ENCODE peak calls at places on chromosomes 3 and 15, in nine cellular contexts. H is CD8-positive, alpha-beta T cell; C is psoas muscle; O is tibial nerve; P is PC-9; G is IMR-90; U is GM23248; Y is thyroid gland; K is kidney. E is an unnamed sample. For H3K4me1, the result is how much of the 10 kb centered on the place peaks cover.

GRCh38 chr3:106945435-106945834 is 431.8 kb upstream of the CCDC54 start:
- DNase-seq in U (peak), O (no peak), C (no peak), P (no peak), H (no peak), Y (no peak), K (no peak), G (peak), E (no peak)

GRCh38 chr3:120673116-120673515 is 8.9 kb downstream of the HGD start:
- DNase-seq in O (no peak), G (no peak), C (no peak), P (no peak), H (no peak), Y (no peak), U (no peak), K (no peak), E (no peak)

GRCh38 chr15:61146643-61147230 is 82.4 kb downstream of the RORA start:
- DNase-seq in U (no peak), P (no peak), Y (no peak), G (no peak), C (no peak), O (no peak), H (no peak), K (no peak), E (no peak)

GRCh38 chr3:138833908-138834358 is 795 bp downstream of the PIK3CB start:
- DNase-seq in H (peak), C (peak), Y (no peak), U (peak), G (peak), K (no peak), O (peak), P (peak), E (no peak)

GRCh38 chr15:51096976-51097375 is 2.3 kb upstream of the TNFAIP8L3 start:
- DNase-seq in U (no peak), C (no peak), G (no peak), P (no peak), H (no peak), K (no peak), Y (no peak), O (no peak), E (no peak)

GRCh38 chr15:89370120-89371077 is 35.8 kb upstream of the POLG start:
- DNase-seq in O (no peak), U (no peak), Y (no peak), K (no peak), G (no peak), C (no peak), P (peak), H (no peak), E (no peak)

GRCh38 chr15:49927462-49927861 is 191.6 kb downstream of the ATP8B4 start:
- DNase-seq in P (no peak), G (peak), K (no peak), U (peak), C (no peak), O (no peak), Y (no peak), H (no peak), E (no peak)

GRCh38 chr3:134918448-134918847 is 123.4 kb downstream of the EPHB1 start:
- DNase-seq in H (no peak), Y (no peak), C (no peak), K (no peak), U (no peak), G (no peak), P (no peak), O (no peak), E (no peak)

GRCh38 chr15:26624128-26624527 is 148.7 kb downstream of the GABRB3 start:
- DNase-seq in C (no peak), U (no peak), Y (no peak), K (no peak), G (no peak), H (no peak), P (no peak), O (no peak), E (no peak)

GRCh38 chr3:13308406-13308805 is 111.7 kb downstream of the NUP210 start:
- DNase-seq in U (peak), Y (peak), H (peak), P (peak), K (peak), G (peak), C (no peak), O (no peak), E (no peak)

GRCh38 chr15:42141246-42141645 is 15.2 kb downstream of the PLA2G4F start:
- DNase-seq in P (no peak), Y (no peak), O (no peak), H (no peak), K (no peak), C (no peak), G (no peak), U (no peak), E (peak)

GRCh38 chr3:95615592-95616310 is 1198.6 kb upstream of the EPHA6 start:
- DNase-seq in H (no peak), O (no peak), C (no peak), G (no peak), Y (no peak), K (no peak), U (no peak), P (no peak), E (no peak)

GRCh38 chr15:24856397-24857093 is 98.2 kb upstream of the SNRPN start:
- DNase-seq in Y (no peak), G (peak), P (no peak), U (no peak), C (no peak), O (no peak), K (no peak), H (no peak), E (no peak)

GRCh38 chr3:41200669-41201021 is 1.3 kb downstream of the CTNNB1 start:
- DNase-seq in G (peak), C (no peak), Y (peak), U (peak), K (no peak), P (no peak), O (peak), H (peak), E (no peak)

GRCh38 chr15:94460624-94461023 is 229.3 kb downstream of the MCTP2 start:
- DNase-seq in P (no peak), G (no peak), Y (no peak), U (no peak), O (no peak), H (no peak), K (no peak), C (no peak), E (no peak)

GRCh38 chr3:71069797-71070196 is 513.7 kb downstream of the FOXP1 start:
- DNase-seq in P (no peak), K (no peak), O (peak), Y (peak), C (peak), H (peak), G (no peak), U (peak), E (peak)

GRCh38 chr3:119700269-119700919 is 2.4 kb upstream of the CFAP91 start:
- DNase-seq in G (peak), C (no peak), U (peak), O (no peak), Y (no peak), P (peak), H (no peak), K (no peak), E (no peak)

GRCh38 chr3:173096994-173097785 is 43.8 kb downstream of the SPATA16 start:
- DNase-seq in Y (no peak), G (peak), H (no peak), U (peak), P (no peak), K (no peak), C (no peak), O (no peak), E (no peak)

GRCh38 chr3:9732753-9733115 is 1.2 kb downstream of the BRPF1 start:
- DNase-seq in K (no peak), H (no peak), C (no peak), Y (peak), O (no peak), P (no peak), U (peak), G (peak), E (no peak)

GRCh38 chr3:15844889-15845288 is 47.1 kb upstream of the ANKRD28 start:
- DNase-seq in G (no peak), Y (no peak), O (no peak), H (no peak), U (no peak), P (no peak), C (no peak), K (no peak), E (no peak)

GRCh38 chr15:39918688-39919385 is 1.2 kb downstream of the GPR176 start:
- DNase-seq in H (no peak), G (peak), K (no peak), P (peak), C (no peak), O (no peak), U (peak), Y (no peak), E (no peak)

GRCh38 chr15:83155937-83156336 is 48.5 kb downstream of the TM6SF1 start:
- DNase-seq in U (no peak), Y (no peak), O (no peak), G (no peak), H (no peak), P (no peak), C (no peak), K (no peak), E (no peak)

GRCh38 chr3:15345051-15345607 is 12.7 kb upstream of the SH3BP5 start:
- DNase-seq in H (no peak), Y (peak), P (no peak), C (no peak), K (no peak), O (no peak), G (no peak), U (no peak), E (no peak)

GRCh38 chr3:36381311-36381956 is 1.1 kb downstream of the STAC start:
- DNase-seq in P (no peak), O (no peak), C (no peak), G (no peak), K (no peak), Y (no peak), U (peak), H (no peak), E (no peak)

GRCh38 chr3:103085465-103085864 is 650.6 kb downstream of the ZPLD1 start:
- DNase-seq in U (no peak), H (no peak), P (no peak), O (no peak), K (no peak), Y (no peak), G (no peak), C (no peak), E (no peak)

GRCh38 chr3:8970971-8971589 is 7.8 kb upstream of the RAD18 start:
- DNase-seq in Y (peak), P (peak), U (peak), H (peak), C (no peak), K (no peak), O (peak), G (peak), E (no peak)

GRCh38 chr3:184323696-184324095 is 9.3 kb downstream of the EIF4G1 start:
- DNase-seq in H (no peak), G (no peak), U (no peak), K (peak), P (no peak), O (no peak), C (peak), Y (no peak), E (no peak)

GRCh38 chr3:109696932-109697331 is 359.6 kb upstream of the DPPA4 start:
- DNase-seq in Y (no peak), C (no peak), K (no peak), H (no peak), P (no peak), U (no peak), O (no peak), G (no peak), E (no peak)

GRCh38 chr15:47184003-47184404 is 533.3 kb upstream of the SEMA6D start:
- DNase-seq in K (peak), H (no peak), C (peak), O (no peak), U (peak), G (no peak), Y (peak), P (no peak), E (no peak)

GRCh38 chr15:62138124-62138523 is 27.0 kb downstream of the C2CD4B start:
- DNase-seq in P (no peak), O (no peak), Y (no peak), G (peak), H (no peak), K (no peak), U (peak), C (no peak), E (no peak)

GRCh38 chr3:42063886-42064285 is 27.3 kb upstream of the TRAK1 start:
- DNase-seq in G (peak), C (no peak), U (peak), P (no peak), K (no peak), O (no peak), H (no peak), Y (no peak), E (peak)

DNA sequence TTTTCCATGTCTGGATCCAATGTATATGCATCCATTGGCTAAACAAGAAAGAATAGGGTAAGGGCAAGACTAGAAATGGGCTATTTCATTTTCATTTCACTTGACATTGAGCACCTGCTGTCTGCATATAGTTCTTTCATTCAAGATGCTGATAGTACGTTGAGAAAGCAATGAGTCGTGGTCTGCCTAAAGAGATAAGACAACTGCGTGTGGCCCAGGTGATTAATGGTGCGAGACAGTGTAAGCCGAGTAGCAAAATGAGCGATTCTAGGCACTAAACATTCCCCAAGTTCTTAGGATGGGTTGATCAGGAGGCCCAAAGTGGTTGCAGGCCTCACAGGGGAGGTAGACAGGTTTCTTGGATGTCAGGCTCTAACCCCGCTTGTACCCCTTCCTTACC is 235.4 kb downstream of the PDCD6IP start:
- DNase-seq in P (no peak), Y (no peak), H (no peak), C (no peak), O (no peak), K (no peak), G (no peak), U (no peak), E (no peak)
- H3K4me3 ChIP-seq in P (no peak), Y (no peak), H (no peak), C (no peak), O (no peak), K (no peak), G (no peak), U (no peak), E (no peak)

GRCh38 chr15:71080705-71081104 is 34.6 kb upstream of the THSD4 start:
- DNase-seq in O (no peak), H (no peak), G (peak), P (peak), K (no peak), U (peak), Y (no peak), C (no peak), E (no peak)

GRCh38 chr15:71082803-71083202 is 32.5 kb upstream of the THSD4 start:
- DNase-seq in U (peak), O (peak), Y (no peak), P (no peak), K (peak), G (no peak), C (no peak), H (no peak), E (no peak)

GRCh38 chr15:71080166-71080565 is 35.1 kb upstream of the THSD4 start:
- DNase-seq in O (no peak), Y (no peak), K (no peak), C (no peak), G (no peak), U (peak), H (no peak), P (no peak), E (no peak)

GRCh38 chr15:71078506-71079207 is 36.6 kb upstream of the THSD4 start:
- DNase-seq in C (no peak), U (no peak), K (no peak), O (no peak), H (no peak), G (no peak), Y (no peak), P (no peak), E (no peak)

GRCh38 chr15:71079208-71080044 is 35.8 kb upstream of the THSD4 start:
- DNase-seq in P (peak), C (no peak), U (peak), O (no peak), Y (peak), G (peak), K (no peak), H (no peak), E (no peak)
- H3K27ac ChIP-seq in P (peak), C (no peak), U (peak), O (no peak), Y (no peak), G (peak), K (peak), H (no peak), E (peak)

DNA sequence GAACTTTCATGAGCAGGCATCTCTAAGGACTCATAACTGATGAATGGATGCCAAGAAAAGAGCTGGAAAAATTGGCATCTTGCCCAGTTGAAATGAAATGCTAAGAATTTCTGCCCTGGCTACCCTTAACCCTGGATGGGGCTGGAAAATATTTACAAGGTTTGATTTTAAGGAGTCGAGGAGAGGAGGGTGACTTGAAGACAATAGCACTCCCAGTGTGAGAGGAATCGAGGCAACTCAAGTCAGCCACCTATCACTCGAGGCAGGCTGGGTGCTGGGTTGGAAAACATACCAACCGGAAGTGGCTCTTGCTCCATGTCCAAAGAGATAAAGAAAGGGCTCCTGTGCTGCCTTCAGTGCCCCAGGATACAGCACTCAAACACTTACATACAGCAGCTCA is 5.1 kb downstream of the PRICKLE2 start:
- DNase-seq in U (peak), G (peak), O (no peak), Y (no peak), H (no peak), P (no peak), K (no peak), C (no peak), E (no peak)
- H3K4me1 ChIP-seq in U (half or more), G (under half), O (under half), Y (half or more), H (under half), P (under half), K (under half), C (under half), E (half or more)

DNA sequence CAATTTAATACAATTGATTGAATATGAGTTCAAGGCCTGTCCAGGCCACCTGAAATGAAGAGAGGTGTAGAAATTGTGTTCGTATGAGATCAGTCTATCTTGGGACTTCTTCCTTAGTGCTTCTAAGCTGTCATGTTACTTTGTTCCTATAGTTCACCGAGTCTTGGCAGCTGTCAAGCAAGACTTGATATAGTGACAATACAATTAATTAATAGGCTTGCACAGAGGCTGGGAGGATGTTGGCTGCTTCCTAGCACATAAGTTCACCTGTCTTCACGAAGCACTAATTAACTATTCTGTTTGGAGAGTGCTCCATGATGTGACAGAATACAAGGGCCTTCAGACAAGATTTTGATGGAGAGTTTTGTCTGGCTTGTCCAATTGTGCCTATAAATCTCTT is 103.7 kb upstream of the CD96 start:
- DNase-seq in C (no peak), P (no peak), O (no peak), Y (no peak), G (no peak), U (no peak), H (no peak), K (no peak), E (no peak)
- H3K4me3 ChIP-seq in C (no peak), P (no peak), O (no peak), Y (no peak), G (no peak), U (no peak), H (no peak), K (no peak), E (no peak)

GRCh38 chr3:156551746-156552145 is 3.2 kb downstream of the SSR3 start:
- DNase-seq in H (no peak), P (peak), O (no peak), C (no peak), K (no peak), Y (no peak), U (peak), G (peak), E (no peak)

GRCh38 chr3:156552973-156553372 is 1.9 kb downstream of the SSR3 start:
- DNase-seq in H (no peak), P (no peak), O (no peak), K (no peak), C (no peak), U (no peak), Y (no peak), G (no peak), E (no peak)

GRCh38 chr3:156554842-156555687 is at the start of gene SSR3:
- DNase-seq in C (peak), U (peak), P (peak), Y (peak), K (peak), H (peak), G (peak), O (peak), E (peak)

GRCh38 chr3:156554515-156554841 is 439 bp downstream of the SSR3 start:
- DNase-seq in C (no peak), P (no peak), U (no peak), K (no peak), Y (no peak), O (no peak), H (no peak), G (no peak), E (peak)

DNA sequence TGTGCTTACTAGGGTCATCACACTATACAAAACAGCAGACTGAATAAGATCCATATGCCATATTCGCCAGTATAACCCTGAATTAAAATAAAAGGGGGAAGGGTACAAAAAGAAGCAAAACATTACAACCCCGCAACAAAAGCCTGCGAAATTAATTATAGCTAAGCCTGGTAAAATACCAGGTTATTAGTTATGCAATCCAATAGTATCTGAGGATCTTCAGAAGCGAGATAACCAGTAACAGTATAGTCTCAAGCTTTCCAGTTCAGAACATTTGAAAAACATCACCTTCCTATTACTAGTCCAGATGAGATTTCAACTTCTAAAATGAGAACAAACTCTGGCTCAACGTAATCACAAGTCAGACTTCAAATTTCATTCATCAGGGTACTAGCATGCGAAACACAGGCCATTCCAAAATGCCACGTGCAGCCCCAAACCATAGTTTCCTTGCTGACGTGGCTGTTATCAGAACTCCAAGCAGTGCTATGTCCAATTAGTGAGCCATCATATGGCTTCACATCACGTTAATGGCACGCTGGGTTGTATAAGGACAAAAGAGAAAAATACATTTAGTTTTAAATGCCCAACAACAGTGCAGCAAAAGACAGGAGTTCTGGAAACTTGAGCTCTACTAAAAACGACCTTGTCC is 1.1 kb downstream of the SSR3 start:
- DNase-seq in U (peak), P (peak), K (no peak), G (peak), O (no peak), H (no peak), C (no peak), Y (no peak), E (no peak)
- H3K27ac ChIP-seq in U (peak), P (peak), K (no peak), G (peak), O (peak), H (no peak), C (peak), Y (no peak), E (no peak)

DNA sequence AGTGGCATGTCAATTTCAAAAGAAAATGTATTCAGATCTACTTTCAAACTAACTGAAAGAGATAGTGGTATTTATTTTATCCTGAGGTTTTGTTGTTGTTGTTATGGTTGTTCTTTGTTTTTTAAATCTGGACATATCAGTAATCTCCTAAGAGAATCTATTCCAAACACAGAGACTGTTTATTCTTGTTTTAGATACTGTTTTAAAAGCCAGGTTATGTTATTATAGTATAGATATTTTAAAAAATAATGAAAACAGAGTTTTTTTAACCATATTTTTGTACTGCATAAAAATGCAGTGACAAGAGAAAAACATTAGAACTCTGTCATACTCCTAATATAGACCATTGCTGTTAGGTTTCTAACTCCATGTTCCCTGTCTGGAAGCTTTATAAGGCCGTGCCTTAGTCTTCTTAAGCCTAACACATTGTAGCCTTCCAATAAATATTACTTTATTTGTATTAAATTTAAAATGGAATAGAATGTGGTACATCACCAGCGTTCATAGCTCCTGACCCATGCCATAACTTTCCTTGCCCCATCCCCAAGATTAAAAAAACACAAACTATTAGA is 53.2 kb downstream of the MBNL1 start:
- DNase-seq in H (no peak), C (no peak), Y (no peak), U (no peak), P (peak), G (no peak), O (no peak), K (no peak), E (no peak)
- H3K4me1 ChIP-seq in H (half or more), C (half or more), Y (under half), U (half or more), P (under half), G (under half), O (under half), K (under half), E (half or more)

E was measured in suprapubic skin.